ENCODE peak calls at places on chromosomes 13 and 19, in ten cellular contexts. Q is HCT116, C is A549, X is cardiac fibroblast, Z is NB4, R is ovary, E is cardiac muscle cell, S is GM06990, J is dorsolateral prefrontal cortex, I is heart left ventricle. P is an unnamed sample.
A peak's percentile ranks its signal among the peaks of the same experiment; 100 is the strongest.

GRCh38 chr19:18520848-18521691 is 800 bp downstream of the ELL start:
- DNase-seq in S (peak; percentile 65), C (no peak), X (no peak), E (peak; percentile 25), I (peak; percentile 42), Z (peak; percentile 46), Q (no peak), R (peak; percentile 66), J (no peak), P (no peak)

GRCh38 chr13:56457535-56458200 is 683.0 kb upstream of the PRR20A start:
- DNase-seq in I (no peak), Z (no peak), Q (no peak), J (no peak), S (no peak), X (no peak), R (no peak), C (no peak), E (no peak), P (no peak)

GRCh38 chr13:109744512-109745051 is 41.8 kb downstream of the IRS2 start:
- DNase-seq in E (peak; percentile 96), X (peak; percentile 96), C (no peak), S (no peak), I (peak; percentile 61), R (peak; percentile 91), Z (no peak), J (no peak), Q (no peak), P (no peak)

GRCh38 chr19:9956956-9957355 is 20.6 kb upstream of the OLFM2 start:
- DNase-seq in E (no peak), X (no peak), I (no peak), J (no peak), Q (no peak), R (no peak), C (no peak), Z (no peak), S (no peak), P (no peak)

GRCh38 chr13:40562975-40563349 is 103.5 kb downstream of the FOXO1 start:
- DNase-seq in R (no peak), S (peak; percentile 15), Z (peak; percentile 83), E (no peak), J (no peak), X (no peak), C (no peak), Q (no peak), I (no peak), P (no peak)

GRCh38 chr13:46756977-46757376 is 40.0 kb downstream of the ESD start:
- DNase-seq in X (peak; percentile 64), R (no peak), E (peak; percentile 55), C (no peak), S (no peak), Z (no peak), I (no peak), J (no peak), Q (no peak), P (no peak)

GRCh38 chr13:27797228-27797624 is 4.9 kb downstream of the GSX1 start:
- DNase-seq in X (peak; percentile 26), J (no peak), E (peak; percentile 39), Q (no peak), C (peak; percentile 40), Z (no peak), S (no peak), I (no peak), R (no peak), P (no peak)

GRCh38 chr13:51221674-51222509 is at the start of gene FAM124A:
- DNase-seq in J (peak; percentile 66), X (peak; percentile 48), Q (peak; percentile 4), S (peak; percentile 45), C (peak; percentile 23), R (peak; percentile 49), Z (peak; percentile 75), I (peak; percentile 46), E (peak; percentile 54), P (peak; percentile 25)

GRCh38 chr19:47729799-47730520 is 15.4 kb upstream of the NOP53 start:
- DNase-seq in I (peak; percentile 88), Z (peak; percentile 85), X (peak; percentile 68), C (peak; percentile 93), E (peak; percentile 72), J (peak; percentile 70), S (no peak), R (peak; percentile 72), Q (no peak), P (peak; percentile 83)

GRCh38 chr13:111210488-111210887 is 95.4 kb downstream of the ARHGEF7 start:
- DNase-seq in Z (no peak), Q (no peak), I (no peak), X (peak; percentile 88), R (no peak), S (no peak), E (peak; percentile 88), J (peak; percentile 82), C (no peak), P (no peak)

GRCh38 chr13:85567909-85568308 is 231.3 kb downstream of the SLITRK6 start:
- DNase-seq in Q (no peak), S (no peak), Z (no peak), C (no peak), J (no peak), E (no peak), X (no peak), I (no peak), R (no peak), P (no peak)

GRCh38 chr13:76809369-76809768 is 76.8 kb downstream of the KCTD12 start:
- DNase-seq in Q (no peak), Z (no peak), S (no peak), X (no peak), E (no peak), J (no peak), R (no peak), I (no peak), C (no peak), P (no peak)

GRCh38 chr19:37936886-37937285 is 29.9 kb downstream of the SIPA1L3 start:
- DNase-seq in X (no peak), J (no peak), Q (no peak), Z (no peak), S (no peak), C (no peak), I (no peak), R (no peak), E (no peak), P (no peak)

GRCh38 chr13:48731957-48732569 is 78.3 kb downstream of the CYSLTR2 start:
- DNase-seq in E (peak; percentile 52), I (no peak), C (peak; percentile 25), S (peak; percentile 33), R (peak; percentile 49), Z (peak; percentile 78), J (no peak), X (peak; percentile 42), Q (peak; percentile 28), P (no peak)
- H3K4me3 ChIP-seq in E (no peak overlapping the region), I (peak overlapping the region; percentile 16), C (no peak overlapping the region), S (no peak overlapping the region), R (no peak overlapping the region), Z (peak overlapping the region; percentile 10), J (no peak overlapping the region), X (no peak overlapping the region), Q (no peak overlapping the region), P (no peak overlapping the region)

DNA sequence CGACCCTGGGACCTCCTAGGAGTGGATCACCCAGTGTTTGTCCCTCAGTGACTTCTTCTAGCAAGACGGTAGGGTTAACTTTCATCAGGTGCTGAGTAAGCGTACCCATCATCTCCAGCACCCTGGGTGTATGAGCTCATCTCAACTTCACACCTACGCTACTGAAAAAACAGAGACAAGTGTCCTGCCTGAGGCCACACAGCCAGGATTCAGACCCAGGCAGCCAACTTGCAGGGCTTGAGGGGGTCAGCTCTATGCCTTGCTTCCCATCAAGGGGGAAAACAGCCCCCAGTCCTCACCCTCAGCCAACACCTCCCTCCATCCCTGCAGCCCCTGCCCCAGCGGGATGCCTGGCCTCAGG is 4.6 kb downstream of the TLE2 start:
- DNase-seq in Q (no peak), Z (no peak), X (no peak), S (no peak), I (no peak), J (no peak), E (no peak), R (no peak), C (no peak), P (no peak)
- H3K4me3 ChIP-seq in Q (no peak overlapping the region), Z (no peak overlapping the region), X (no peak overlapping the region), S (no peak overlapping the region), I (no peak overlapping the region), J (no peak overlapping the region), E (no peak overlapping the region), R (no peak overlapping the region), C (no peak overlapping the region), P (no peak overlapping the region)

GRCh38 chr13:49304763-49305695 is 57.3 kb downstream of the CDADC1 start:
- DNase-seq in X (no peak), J (no peak), Q (no peak), S (no peak), R (no peak), E (no peak), C (no peak), I (no peak), Z (no peak), P (no peak)
- H3K4me3 ChIP-seq in X (no peak overlapping the region), J (no peak overlapping the region), Q (no peak overlapping the region), S (no peak overlapping the region), R (no peak overlapping the region), E (no peak overlapping the region), C (no peak overlapping the region), I (no peak overlapping the region), Z (no peak overlapping the region), P (no peak overlapping the region)

GRCh38 chr19:45866400-45867176 is 2.5 kb downstream of the FOXA3 start:
- DNase-seq in X (no peak), Q (no peak), R (no peak), Z (peak; percentile 11), E (no peak), I (no peak), S (no peak), C (no peak), J (no peak), P (no peak)
- H3K4me3 ChIP-seq in X (no peak overlapping the region), Q (no peak overlapping the region), R (no peak overlapping the region), Z (no peak overlapping the region), E (no peak overlapping the region), I (no peak overlapping the region), S (no peak overlapping the region), C (no peak overlapping the region), J (no peak overlapping the region), P (no peak overlapping the region)

GRCh38 chr19:40013991-40014390 is 17.1 kb downstream of the ZNF546 start:
- DNase-seq in S (no peak), J (no peak), R (no peak), X (no peak), C (no peak), Z (no peak), E (no peak), I (no peak), Q (no peak), P (no peak)
- H3K4me3 ChIP-seq in S (no peak overlapping the region), J (no peak overlapping the region), R (no peak overlapping the region), X (no peak overlapping the region), C (no peak overlapping the region), Z (no peak overlapping the region), E (no peak overlapping the region), I (no peak overlapping the region), Q (no peak overlapping the region), P (no peak overlapping the region)

GRCh38 chr19:39248806-39249205 is at the start of gene IFNL4:
- DNase-seq in C (no peak), S (no peak), I (no peak), X (no peak), Z (no peak), R (no peak), Q (no peak), E (no peak), J (no peak), P (no peak)
- H3K4me3 ChIP-seq in C (no peak within 1 kb of the TSS), S (no peak within 1 kb of the TSS), I (no peak within 1 kb of the TSS), X (no peak within 1 kb of the TSS), Z (no peak within 1 kb of the TSS), R (no peak within 1 kb of the TSS), Q (no peak within 1 kb of the TSS), E (no peak within 1 kb of the TSS), J (peak within 1 kb of the TSS; percentile 49), P (no peak within 1 kb of the TSS)